ENCODE peak calls at places on chromosomes 6 and 20, in eight cellular contexts. I, Z, H, Y, R, P, U and Q are unnamed samples.

GRCh38 chr6:76275746-76276145 is 203.3 kb upstream of the IMPG1 start:
- DNase-seq in Y (no peak), U (no peak), I (no peak), P (no peak), Z (peak), R (no peak), H (no peak), Q (no peak)

GRCh38 chr6:145241039-145241438 is 494.3 kb downstream of the EPM2A start:
- DNase-seq in Y (peak), R (no peak), U (no peak), P (no peak), H (peak), Z (no peak), I (no peak), Q (no peak)

GRCh38 chr6:168247456-168248147 is 72.0 kb downstream of the DACT2 start:
- DNase-seq in H (no peak), R (no peak), Y (no peak), U (no peak), P (peak), I (no peak), Z (no peak), Q (peak)

GRCh38 chr6:122869437-122870024 is 80.5 kb downstream of the SMPDL3A start:
- DNase-seq in H (peak), U (no peak), I (peak), P (peak), Y (peak), Z (peak), R (peak), Q (peak)

GRCh38 chr20:46683939-46684750 is 5.1 kb downstream of the TP53RK start:
- DNase-seq in Y (peak), Z (peak), U (no peak), P (peak), H (peak), I (no peak), R (peak), Q (no peak)

GRCh38 chr6:158705386-158706126 is 55.7 kb downstream of the SYTL3 start:
- DNase-seq in U (no peak), Y (no peak), H (no peak), Z (no peak), I (no peak), P (no peak), R (no peak), Q (no peak)

GRCh38 chr20:33673115-33673410 is 1.2 kb downstream of the NECAB3 start:
- DNase-seq in I (no peak), H (no peak), Y (no peak), R (no peak), P (no peak), Z (no peak), U (no peak), Q (no peak)

GRCh38 chr6:159062564-159062945 is 17.8 kb upstream of the TAGAP start:
- DNase-seq in I (peak), H (no peak), Y (no peak), Z (no peak), R (no peak), U (no peak), P (no peak), Q (no peak)

GRCh38 chr6:148501178-148501590 is 158.5 kb downstream of the SASH1 start:
- DNase-seq in I (no peak), Y (no peak), Z (no peak), H (peak), R (peak), U (no peak), P (no peak), Q (no peak)

GRCh38 chr6:13776602-13777001 is 37.8 kb downstream of the MCUR1 start:
- DNase-seq in I (no peak), P (no peak), U (no peak), R (no peak), H (no peak), Z (no peak), Y (no peak), Q (no peak)

GRCh38 chr6:156613996-156614395 is 163.2 kb upstream of the ARID1B start:
- DNase-seq in U (no peak), I (no peak), Z (no peak), R (no peak), Y (no peak), H (no peak), P (no peak), Q (no peak)

GRCh38 chr6:148509789-148510581 is 167.3 kb downstream of the SASH1 start:
- DNase-seq in H (peak), I (no peak), U (no peak), P (no peak), Y (no peak), Z (no peak), R (peak), Q (no peak)

GRCh38 chr6:156948807-156949206 is 171.6 kb downstream of the ARID1B start:
- DNase-seq in H (peak), U (no peak), P (no peak), Z (no peak), I (no peak), Y (peak), R (no peak), Q (no peak)

GRCh38 chr20:31751126-31751525 is 12.0 kb downstream of the TPX2 start:
- DNase-seq in P (no peak), Z (no peak), H (peak), Y (no peak), R (peak), I (no peak), U (no peak), Q (no peak)

GRCh38 chr6:11535801-11536230 is 1.7 kb upstream of the TMEM170B start:
- DNase-seq in R (no peak), U (no peak), H (peak), I (peak), Y (peak), Z (no peak), P (peak), Q (peak)

GRCh38 chr20:56552911-56553629 is 20.0 kb downstream of the FAM209B start:
- DNase-seq in I (no peak), R (no peak), Z (no peak), P (no peak), U (no peak), Y (no peak), H (no peak), Q (no peak)

GRCh38 chr6:73523434-73524123 is 2.7 kb upstream of the EEF1A1 start:
- DNase-seq in Z (peak), P (peak), U (peak), I (peak), H (peak), R (peak), Y (peak), Q (peak)

GRCh38 chr20:5504061-5504739 is 187.4 kb upstream of the PROKR2 start:
- DNase-seq in Y (no peak), Z (peak), P (peak), H (peak), R (peak), I (peak), U (no peak), Q (peak)
- TF ChIP-seq CTCF in Y (no peak), Z (peak), P (peak), H (no peak), R (peak), I (no peak), U (no peak), Q (no peak)

GRCh38 chr6:167044696-167045095 is 45.5 kb downstream of the CEP43 start:
- DNase-seq in R (no peak), Z (peak), U (no peak), H (no peak), Y (no peak), P (no peak), I (no peak), Q (no peak)

GRCh38 chr6:167049275-167049674 is 50.1 kb downstream of the CEP43 start:
- DNase-seq in Z (no peak), R (no peak), Y (no peak), I (no peak), H (no peak), P (no peak), U (no peak), Q (no peak)

GRCh38 chr6:167045828-167046580 is 46.8 kb downstream of the CEP43 start:
- DNase-seq in U (no peak), R (no peak), P (no peak), I (no peak), Z (no peak), Y (no peak), H (no peak), Q (peak)

GRCh38 chr6:167047554-167047953 is 48.4 kb downstream of the CEP43 start:
- DNase-seq in Y (no peak), I (peak), R (no peak), U (no peak), P (no peak), Z (no peak), H (no peak), Q (no peak)

DNA sequence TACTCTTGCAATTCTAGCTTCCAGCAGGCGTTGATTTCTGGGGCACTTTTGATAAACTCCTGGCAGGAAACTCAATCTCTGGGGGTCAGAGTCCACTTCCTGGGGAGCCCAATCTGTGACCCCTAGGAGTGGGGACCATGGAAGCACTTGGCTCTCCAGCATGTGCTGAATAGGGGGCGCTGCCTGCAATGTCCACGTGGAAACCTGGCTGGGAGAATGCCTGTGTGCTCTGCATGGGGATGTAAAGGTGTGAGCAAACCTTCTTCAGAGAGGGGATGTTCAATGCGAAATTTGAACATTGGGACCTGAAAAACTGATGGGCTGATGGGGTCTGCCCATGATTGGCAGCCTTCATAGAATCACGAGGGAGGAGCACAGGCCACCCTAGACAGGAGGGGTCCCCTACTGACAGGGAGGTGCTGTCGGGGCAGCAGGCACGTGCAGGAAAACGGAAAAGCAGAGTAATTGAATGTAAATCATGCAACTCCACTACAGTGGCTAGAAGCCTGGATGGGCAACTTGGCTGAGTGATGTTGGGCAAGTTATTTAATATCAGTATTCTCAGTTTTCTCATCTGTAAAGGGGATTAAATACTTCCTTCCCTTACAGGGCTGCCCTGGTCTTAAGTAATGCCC is 47.8 kb downstream of the CEP43 start:
- DNase-seq in H (no peak), R (no peak), P (no peak), Y (no peak), I (no peak), Z (no peak), U (no peak), Q (no peak)
- TF ChIP-seq CTCF in H (no peak), R (no peak), P (no peak), Y (no peak), I (no peak), Z (no peak), U (no peak), Q (no peak)

GRCh38 chr20:4092136-4092479 is 76.8 kb upstream of the RNF24 start:
- DNase-seq in R (no peak), H (no peak), Z (no peak), I (no peak), P (no peak), Y (no peak), U (no peak), Q (no peak)

GRCh38 chr20:4087923-4088322 is 72.6 kb upstream of the RNF24 start:
- DNase-seq in H (no peak), Z (no peak), I (no peak), R (no peak), P (no peak), Y (no peak), U (no peak), Q (no peak)

GRCh38 chr20:4088766-4089165 is 73.4 kb upstream of the RNF24 start:
- DNase-seq in H (no peak), I (no peak), P (no peak), Z (no peak), R (no peak), Y (no peak), U (no peak), Q (no peak)

GRCh38 chr20:4090756-4091331 is 75.5 kb upstream of the RNF24 start:
- DNase-seq in U (no peak), Z (no peak), R (no peak), I (no peak), P (no peak), H (peak), Y (peak), Q (no peak)

GRCh38 chr20:4091332-4092135 is 76.2 kb upstream of the RNF24 start:
- DNase-seq in Y (peak), U (peak), I (peak), Z (peak), H (peak), P (peak), R (peak), Q (peak)
- TF ChIP-seq CTCF in Y (peak), U (peak), I (peak), Z (peak), H (peak), P (peak), R (peak), Q (peak)

GRCh38 chr20:60857708-60858107 is 394.4 kb upstream of the CDH4 start:
- DNase-seq in I (no peak), P (no peak), Y (no peak), R (no peak), U (no peak), Z (no peak), H (peak), Q (no peak)

DNA sequence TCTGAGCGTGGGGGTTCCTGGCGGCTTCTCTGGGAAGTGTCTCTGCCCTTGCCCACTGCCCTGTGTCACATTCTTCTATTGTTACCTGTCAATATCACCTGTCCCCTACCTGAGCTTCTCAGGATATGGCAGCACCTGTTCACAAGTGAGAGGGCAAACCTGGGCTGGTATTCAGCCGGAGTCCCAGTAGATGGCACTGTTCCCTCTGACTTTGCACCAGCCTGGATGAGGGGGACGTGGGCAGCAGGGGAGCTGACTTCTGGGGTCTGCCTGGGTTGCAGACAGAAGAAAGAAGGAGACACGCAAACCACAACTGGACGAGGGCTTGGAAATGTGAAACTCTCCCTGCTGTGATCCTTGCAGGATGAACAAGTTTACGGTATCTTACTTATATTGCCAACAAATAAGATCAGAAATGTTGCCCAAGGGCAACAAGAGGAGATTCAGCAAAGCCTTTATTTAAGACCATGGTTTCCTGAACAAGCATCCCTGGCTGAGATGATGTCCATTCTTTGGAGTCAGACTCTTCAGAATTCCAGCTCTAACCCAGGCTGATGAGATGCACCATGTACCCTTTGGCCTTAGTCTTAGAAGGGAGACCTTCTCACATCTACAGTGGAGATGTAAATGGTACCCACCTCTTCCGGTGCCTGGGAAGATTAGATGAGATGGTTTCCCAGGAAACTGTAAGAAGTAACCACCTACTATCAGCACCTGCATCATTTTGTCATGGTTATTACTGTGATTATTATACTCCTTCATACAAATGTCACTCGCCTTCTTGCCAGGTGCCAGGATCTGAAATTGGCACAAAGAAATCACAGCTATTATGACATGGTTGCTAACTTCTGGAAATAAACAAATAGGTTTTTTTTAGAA is 400.0 kb upstream of the CDH4 start:
- DNase-seq in P (no peak), U (peak), Y (peak), I (peak), R (no peak), H (no peak), Z (peak), Q (no peak)
- TF ChIP-seq CTCF in P (peak), U (peak), Y (peak), I (peak), R (peak), H (no peak), Z (peak), Q (no peak)

DNA sequence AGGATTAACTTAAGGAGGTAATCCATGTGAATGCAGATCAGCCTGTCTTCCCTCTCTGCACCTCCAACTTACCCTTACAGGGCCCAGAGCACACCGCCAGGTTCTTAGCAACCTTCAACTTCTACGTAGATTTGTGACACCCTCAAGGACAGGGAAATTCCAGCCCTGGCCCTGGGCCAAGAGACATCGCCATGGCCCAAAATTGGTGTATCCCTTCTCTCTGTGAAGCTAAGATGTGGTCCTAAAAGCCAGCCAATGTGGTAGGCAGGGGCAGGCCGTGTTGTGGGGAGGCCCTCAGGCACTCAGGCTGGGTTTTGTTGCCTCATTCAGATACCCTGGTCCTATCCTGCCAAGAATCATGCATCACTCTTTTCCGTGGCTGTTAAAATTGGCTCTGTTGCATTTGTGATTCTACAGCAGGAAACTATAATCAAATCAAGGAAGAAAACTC is 201.5 kb upstream of the LRFN2 start:
- DNase-seq in P (peak), I (peak), R (no peak), U (no peak), Y (no peak), H (peak), Z (no peak), Q (no peak)
- TF ChIP-seq CTCF in P (no peak), I (no peak), R (no peak), U (no peak), Y (no peak), H (no peak), Z (no peak), Q (no peak)

GRCh38 chr6:155528982-155529453 is 73.4 kb upstream of the NOX3 start:
- DNase-seq in H (peak), I (peak), Z (no peak), Y (peak), P (no peak), U (no peak), R (peak), Q (peak)

GRCh38 chr6:155530219-155530834 is 74.7 kb upstream of the NOX3 start:
- DNase-seq in Z (no peak), P (no peak), R (no peak), H (peak), U (no peak), I (peak), Y (no peak), Q (peak)

GRCh38 chr6:155538708-155539107 is 83.1 kb upstream of the NOX3 start:
- DNase-seq in P (no peak), Y (no peak), Z (no peak), I (no peak), H (no peak), R (no peak), U (no peak), Q (no peak)

DNA sequence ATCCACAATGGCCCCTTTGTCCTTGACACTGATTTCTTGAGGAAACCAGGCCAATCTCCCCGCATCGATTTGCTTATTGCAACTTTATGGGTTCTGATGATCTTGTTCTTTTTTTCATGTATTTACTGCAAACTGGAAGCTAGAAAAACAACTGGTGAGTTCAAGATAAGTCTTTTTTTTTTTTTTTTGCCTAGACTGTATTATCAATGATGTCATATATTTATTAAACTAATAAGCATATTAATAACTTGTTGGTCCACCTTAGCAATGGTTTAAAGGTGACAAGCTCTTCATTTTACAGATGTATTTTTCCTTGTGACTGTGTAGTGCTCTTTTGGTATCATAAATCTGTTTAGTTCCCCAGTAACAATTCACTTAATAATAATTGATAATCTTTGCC is 79.0 kb upstream of the NOX3 start:
- DNase-seq in H (no peak), U (no peak), I (no peak), Z (no peak), R (no peak), Y (no peak), P (no peak), Q (no peak)
- TF ChIP-seq CTCF in H (no peak), U (no peak), I (no peak), Z (no peak), R (no peak), Y (no peak), P (no peak), Q (no peak)